ENCODE peak calls at places on chromosomes 4 and X, in eight cellular contexts. T, R, X, M, D, K, O and C are unnamed samples.

GRCh38 chrX:118552501-118552900 is 56.9 kb downstream of the DOCK11 start:
- DNase-seq in T (no peak), R (no peak), X (no peak), M (peak), D (no peak), K (peak), O (no peak), C (no peak)

GRCh38 chrX:24148535-24149345 is 789 bp upstream of the ZFX start:
- DNase-seq in T (no peak), R (no peak), X (peak), M (no peak), D (no peak), K (peak), O (peak), C (peak)

GRCh38 chr4:185654965-185655554 is 119.8 kb upstream of the PDLIM3 start:
- DNase-seq in T (no peak), R (no peak), X (no peak), M (no peak), D (no peak), K (no peak), O (no peak), C (no peak)

GRCh38 chr4:7960790-7961655 is 21.4 kb upstream of the AFAP1 start:
- DNase-seq in T (no peak), R (no peak), X (peak), M (peak), D (peak), K (peak), O (no peak), C (peak)

GRCh38 chr4:186271279-186271678 is 5.3 kb downstream of the F11 start:
- DNase-seq in T (no peak), R (no peak), X (no peak), M (no peak), D (no peak), K (no peak), O (no peak), C (no peak)

GRCh38 chr4:29151584-29151983 is 1568.6 kb upstream of the PCDH7 start:
- DNase-seq in T (no peak), R (no peak), X (no peak), M (no peak), D (no peak), K (peak), O (no peak), C (no peak)

GRCh38 chr4:105036991-105037390 is 109.7 kb upstream of the TET2 start:
- DNase-seq in T (no peak), R (no peak), X (no peak), M (no peak), D (no peak), K (no peak), O (no peak), C (no peak)

GRCh38 chr4:47017494-47017893 is 13.9 kb upstream of the GABRB1 start:
- DNase-seq in T (no peak), R (no peak), X (no peak), M (no peak), D (no peak), K (no peak), O (no peak), C (no peak)

GRCh38 chr4:88457307-88458090 is 580 bp downstream of the HERC5 start:
- DNase-seq in T (no peak), R (peak), X (no peak), M (peak), D (no peak), K (no peak), O (peak), C (no peak)

GRCh38 chr4:35525192-35525978 is 718.9 kb downstream of the ARAP2 start:
- DNase-seq in T (no peak), R (no peak), X (no peak), M (peak), D (no peak), K (no peak), O (no peak), C (no peak)

GRCh38 chr4:175017751-175018150 is 99.6 kb downstream of the ADAM29 start:
- DNase-seq in T (no peak), R (no peak), X (no peak), M (no peak), D (no peak), K (no peak), O (no peak), C (no peak)

GRCh38 chr4:158858410-158859189 is 89.8 kb downstream of the FNIP2 start:
- DNase-seq in T (no peak), R (no peak), X (peak), M (peak), D (no peak), K (peak), O (no peak), C (no peak)

GRCh38 chr4:165502919-165503907 is 124.4 kb downstream of the CPE start:
- DNase-seq in T (no peak), R (no peak), X (peak), M (peak), D (peak), K (no peak), O (no peak), C (no peak)

GRCh38 chr4:59091376-59092142 is 1981.4 kb upstream of the IGFBP7 start:
- DNase-seq in T (no peak), R (no peak), X (no peak), M (no peak), D (no peak), K (no peak), O (no peak), C (no peak)

GRCh38 chrX:74449937-74450330 is 28.6 kb downstream of the SLC16A2 start:
- DNase-seq in T (no peak), R (no peak), X (no peak), M (peak), D (no peak), K (peak), O (no peak), C (no peak)

GRCh38 chrX:139720136-139720535 is 12.2 kb upstream of the MCF2 start:
- DNase-seq in T (no peak), R (no peak), X (peak), M (peak), D (no peak), K (no peak), O (no peak), C (no peak)

GRCh38 chr4:112514079-112514448 is 1.9 kb downstream of the NEUROG2 start:
- DNase-seq in T (no peak), R (no peak), X (no peak), M (no peak), D (peak), K (no peak), O (no peak), C (peak)

GRCh38 chr4:113851816-113852215 is 90.3 kb upstream of the CAMK2D start:
- DNase-seq in T (no peak), R (no peak), X (no peak), M (no peak), D (no peak), K (no peak), O (no peak), C (no peak)

GRCh38 chr4:38856524-38857337 is at the start of gene TLR6:
- DNase-seq in T (peak), R (peak), X (peak), M (peak), D (peak), K (no peak), O (peak), C (peak)

GRCh38 chr4:144754562-144755410 is 108.8 kb downstream of the HHIP start:
- DNase-seq in T (no peak), R (peak), X (no peak), M (peak), D (no peak), K (peak), O (no peak), C (peak)

GRCh38 chr4:127936974-127937373 is 28.0 kb downstream of the MFSD8 start:
- DNase-seq in T (no peak), R (no peak), X (peak), M (peak), D (no peak), K (peak), O (no peak), C (no peak)

GRCh38 chr4:95505149-95505548 is 43.6 kb downstream of the UNC5C start:
- DNase-seq in T (no peak), R (no peak), X (no peak), M (no peak), D (no peak), K (no peak), O (no peak), C (no peak)

GRCh38 chr4:170259631-170260153 is 169.9 kb upstream of the AADAT start:
- DNase-seq in T (no peak), R (peak), X (peak), M (peak), D (peak), K (peak), O (no peak), C (peak)

GRCh38 chrX:69103539-69103938 is 61.7 kb downstream of the PJA1 start:
- DNase-seq in T (no peak), R (no peak), X (no peak), M (no peak), D (no peak), K (no peak), O (no peak), C (no peak)

GRCh38 chr4:175298119-175298518 is 380.0 kb downstream of the ADAM29 start:
- DNase-seq in T (no peak), R (no peak), X (no peak), M (no peak), D (no peak), K (no peak), O (no peak), C (no peak)

GRCh38 chrX:87045352-87045751 is 472.2 kb upstream of the KLHL4 start:
- DNase-seq in T (no peak), R (no peak), X (no peak), M (no peak), D (no peak), K (no peak), O (no peak), C (no peak)

GRCh38 chr4:136395212-136395722 is 1137.0 kb downstream of the PCDH18 start:
- DNase-seq in T (no peak), R (no peak), X (no peak), M (no peak), D (no peak), K (no peak), O (no peak), C (no peak)

GRCh38 chr4:133565379-133565778 is 416.3 kb downstream of the PCDH10 start:
- DNase-seq in T (no peak), R (no peak), X (peak), M (peak), D (no peak), K (no peak), O (no peak), C (no peak)

GRCh38 chr4:156536661-156537060 is 434.9 kb downstream of the PDGFC start:
- DNase-seq in T (no peak), R (no peak), X (no peak), M (peak), D (no peak), K (no peak), O (no peak), C (no peak)

GRCh38 chr4:73869130-73870055 is at the start of gene CXCL1:
- DNase-seq in T (no peak), R (peak), X (peak), M (peak), D (no peak), K (no peak), O (no peak), C (no peak)

GRCh38 chr4:154082760-154083530 is 294.1 kb upstream of the SFRP2 start:
- DNase-seq in T (no peak), R (peak), X (no peak), M (peak), D (no peak), K (no peak), O (no peak), C (peak)